ENCODE peak calls at places on chromosomes 16 and 17, in six cellular contexts. S is stimulated activated CD4-positive, alpha-beta T cell treated with anti-CD3 and anti-CD28 coated beads, Interleukin-15, amount 100 ng/mL, for 1 hour; I is activated CD4-positive, alpha-beta T cell treated with anti-CD3 and anti-CD28 coated beads, Interleukin-2, amount 50 U/mL, for 1 hour; X is cardiac fibroblast; D is GDM1; H is T-helper 1 cell. U is an unnamed sample.

GRCh38 chr17:18069101-18069500 is 18.6 kb upstream of the DRG2 start:
- DNase-seq in S (no peak), I (no peak), X (no peak), D (no peak), H (no peak), U (no peak)

GRCh38 chr16:9090101-9090959 is 1.1 kb upstream of the HAPSTR1 start:
- DNase-seq in S (no peak), I (peak; percentile 20), X (no peak), D (no peak), H (peak; percentile 23), U (peak; percentile 33)

GRCh38 chr17:55416000-55416399 is 5.6 kb downstream of the MMD start:
- DNase-seq in S (no peak), I (no peak), X (no peak), D (no peak), H (no peak), U (no peak)

GRCh38 chr16:87702325-87702811 is 63.4 kb downstream of the KLHDC4 start:
- DNase-seq in S (no peak), I (peak; percentile 35), X (peak; percentile 40), D (no peak), H (no peak), U (no peak)

GRCh38 chr17:80030730-80031410 is 4.8 kb downstream of the TBC1D16 start:
- DNase-seq in S (no peak), I (no peak), X (no peak), D (no peak), H (no peak), U (no peak)

GRCh38 chr16:47777191-47777590 is 316.1 kb downstream of the PHKB start:
- DNase-seq in S (no peak), I (no peak), X (peak; percentile 46), D (no peak), H (no peak), U (no peak)

GRCh38 chr17:42675348-42675983 is 1.3 kb downstream of the PLEKHH3 start:
- DNase-seq in S (no peak), I (no peak), X (no peak), D (no peak), H (no peak), U (no peak)

GRCh38 chr17:68437979-68438877 is 19.1 kb downstream of the WIPI1 start:
- DNase-seq in S (no peak), I (peak; percentile 31), X (peak; percentile 55), D (peak; percentile 54), H (no peak), U (no peak)

GRCh38 chr17:48883171-48883570 is 9.4 kb upstream of the ATP5MC1 start:
- DNase-seq in S (no peak), I (no peak), X (no peak), D (no peak), H (no peak), U (no peak)

GRCh38 chr17:41521574-41522261 is 3.0 kb upstream of the KRT15 start:
- DNase-seq in S (no peak), I (no peak), X (peak; percentile 68), D (no peak), H (no peak), U (no peak)

GRCh38 chr17:38978180-38978579 is 11.0 kb upstream of the FBXO47 start:
- DNase-seq in S (no peak), I (no peak), X (no peak), D (no peak), H (no peak), U (no peak)

GRCh38 chr16:24769806-24770205 is 40.4 kb downstream of the TNRC6A start:
- DNase-seq in S (no peak), I (no peak), X (peak; percentile 88), D (no peak), H (no peak), U (no peak)

GRCh38 chr16:86718118-86718517 is 139.8 kb downstream of the FOXL1 start:
- DNase-seq in S (no peak), I (no peak), X (no peak), D (no peak), H (no peak), U (no peak)

GRCh38 chr16:4521971-4522623 is 16.5 kb downstream of the CDIP1 start:
- DNase-seq in S (no peak), I (no peak), X (peak; percentile 24), D (no peak), H (no peak), U (peak; percentile 74)

GRCh38 chr17:8186787-8187516 is 3.0 kb downstream of the BORCS6 start:
- DNase-seq in S (peak; percentile 80), I (peak; percentile 86), X (peak; percentile 97), D (peak; percentile 91), H (peak; percentile 83), U (peak; percentile 96)

GRCh38 chr17:49546546-49547535 is 28.8 kb upstream of the NXPH3 start:
- DNase-seq in S (no peak), I (no peak), X (no peak), D (no peak), H (no peak), U (peak; percentile 39)

GRCh38 chr17:78142113-78142861 is 3.9 kb upstream of the C17orf99 start:
- DNase-seq in S (no peak), I (no peak), X (no peak), D (no peak), H (no peak), U (no peak)

GRCh38 chr16:53789159-53789558 is 85.2 kb downstream of the FTO start:
- DNase-seq in S (no peak), I (no peak), X (peak; percentile 74), D (no peak), H (no peak), U (no peak)